ENCODE peak calls at places on chromosomes 5 and 9, in nine cellular contexts. Q is AG08395; I is right lobe of liver; K is astrocyte; X is smooth muscle cell of the brain vasculature; M is hippocampal formation; N is mucosa of descending colon; R is ovary; F is stimulated activated CD8-positive, alpha-beta memory T cell treated with anti-CD3 and anti-CD28 coated beads, Interleukin-4, amount 100 ng/mL, for 24 hours. T is an unnamed sample.

GRCh38 chr9:72586388-72587160 is 65.2 kb downstream of the TMC1 start:
- DNase-seq in R (no peak), X (no peak), I (peak), K (peak), N (no peak), M (peak), Q (peak), F (no peak), T (no peak)

GRCh38 chr5:80128129-80128528 is 93.0 kb downstream of the THBS4 start:
- DNase-seq in R (no peak), I (no peak), M (no peak), N (no peak), X (no peak), K (peak), F (no peak), Q (no peak), T (no peak)

GRCh38 chr5:38497946-38498345 is 58.5 kb downstream of the LIFR start:
- DNase-seq in X (no peak), N (no peak), K (no peak), R (no peak), Q (peak), F (no peak), I (no peak), M (no peak), T (no peak)

GRCh38 chr9:129328357-129329103 is 150.5 kb upstream of the IER5L start:
- DNase-seq in R (peak), K (no peak), M (no peak), X (no peak), Q (no peak), I (no peak), N (no peak), F (peak), T (no peak)

GRCh38 chr9:100170085-100170484 is 71.0 kb downstream of the INVS start:
- DNase-seq in K (no peak), X (no peak), M (no peak), Q (no peak), R (no peak), N (no peak), F (no peak), I (no peak), T (no peak)

GRCh38 chr5:52051759-52052158 is 668.5 kb downstream of the ISL1 start:
- DNase-seq in Q (no peak), N (no peak), I (no peak), R (no peak), X (no peak), K (no peak), M (no peak), F (no peak), T (no peak)

GRCh38 chr9:14033067-14033466 is 280.9 kb downstream of the NFIB start:
- DNase-seq in F (no peak), R (no peak), K (no peak), Q (no peak), X (no peak), N (no peak), I (no peak), M (no peak), T (no peak)

GRCh38 chr5:155943516-155944407 is 383.2 kb upstream of the SGCD start:
- DNase-seq in Q (peak), R (peak), X (no peak), M (peak), I (peak), K (peak), F (peak), N (no peak), T (peak)

GRCh38 chr5:128227984-128228383 is 144.4 kb downstream of the SLC12A2 start:
- DNase-seq in F (no peak), I (no peak), M (no peak), R (no peak), X (peak), Q (peak), N (no peak), K (peak), T (no peak)

GRCh38 chr5:159956074-159956473 is 39.8 kb downstream of the ADRA1B start:
- DNase-seq in K (no peak), N (no peak), I (no peak), Q (peak), X (no peak), F (no peak), M (no peak), R (no peak), T (no peak)

GRCh38 chr5:92580814-92581213 is 1000.2 kb downstream of the NR2F1-AS1 start:
- DNase-seq in N (no peak), I (no peak), X (no peak), K (no peak), M (no peak), Q (no peak), R (no peak), F (no peak), T (no peak)

GRCh38 chr5:137758121-137758520 is 4.0 kb upstream of the HNRNPA0 start:
- DNase-seq in F (no peak), M (no peak), X (no peak), K (no peak), Q (no peak), N (no peak), I (no peak), R (no peak), T (no peak)

GRCh38 chr5:6491548-6492290 is 43.1 kb downstream of the UBE2QL1 start:
- DNase-seq in I (no peak), R (no peak), Q (no peak), N (no peak), K (no peak), X (no peak), M (no peak), F (no peak), T (no peak)

GRCh38 chr5:80149161-80149609 is 106.7 kb downstream of the SERINC5 start:
- DNase-seq in R (no peak), M (peak), X (no peak), F (no peak), Q (no peak), I (no peak), N (no peak), K (no peak), T (no peak)

GRCh38 chr9:3962467-3962866 is 337.4 kb downstream of the GLIS3 start:
- DNase-seq in N (no peak), F (no peak), X (peak), I (no peak), K (peak), R (no peak), M (no peak), Q (peak), T (no peak)

GRCh38 chr9:88775559-88775958 is 215.7 kb upstream of the S1PR3 start:
- DNase-seq in Q (no peak), M (no peak), R (no peak), K (peak), X (no peak), I (no peak), N (no peak), F (no peak), T (no peak)

GRCh38 chr5:29794146-29794787 is 1399.2 kb upstream of the CDH6 start:
- DNase-seq in I (no peak), F (no peak), K (no peak), N (no peak), X (no peak), M (no peak), R (no peak), Q (no peak), T (no peak)

GRCh38 chr5:56763711-56764466 is 51.5 kb upstream of the MAP3K1 start:
- DNase-seq in X (peak), Q (peak), F (no peak), R (no peak), N (peak), K (peak), I (no peak), M (peak), T (peak)

GRCh38 chr9:123637940-123638634 is 282.1 kb downstream of the CRB2 start:
- DNase-seq in X (peak), K (peak), Q (no peak), N (no peak), F (no peak), I (no peak), R (no peak), M (no peak), T (no peak)

GRCh38 chr5:76660360-76660759 is 37.2 kb upstream of the F2RL2 start:
- DNase-seq in I (no peak), N (no peak), X (no peak), R (no peak), K (peak), Q (no peak), F (no peak), M (no peak), T (no peak)

GRCh38 chr5:1291611-1292080 is 3.2 kb downstream of the TERT start:
- DNase-seq in N (peak), R (peak), I (no peak), M (no peak), Q (no peak), F (no peak), X (no peak), K (no peak), T (no peak)

GRCh38 chr9:129582865-129583264 is 38.0 kb downstream of the C9orf50 start:
- DNase-seq in R (no peak), M (no peak), X (no peak), N (no peak), F (no peak), Q (no peak), K (no peak), I (no peak), T (no peak)

GRCh38 chr5:97923496-97923895 is 740.4 kb upstream of the RIOK2 start:
- DNase-seq in F (no peak), N (no peak), I (no peak), K (no peak), Q (no peak), M (no peak), R (no peak), X (no peak), T (no peak)

GRCh38 chr5:143213231-143213850 is 190.1 kb downstream of the NR3C1 start:
- DNase-seq in R (no peak), N (no peak), M (no peak), I (no peak), K (peak), F (no peak), Q (peak), X (no peak), T (no peak)

GRCh38 chr9:113298924-113299770 is 4.0 kb downstream of the RNF183 start:
- DNase-seq in R (no peak), F (no peak), Q (no peak), I (no peak), M (no peak), X (no peak), N (no peak), K (no peak), T (no peak)

GRCh38 chr5:97501286-97501964 is 318.4 kb upstream of the RIOK2 start:
- DNase-seq in R (no peak), Q (no peak), K (peak), N (no peak), M (no peak), I (no peak), X (no peak), F (no peak), T (no peak)

GRCh38 chr9:71629816-71630215 is 138.5 kb downstream of the CEMIP2 start:
- DNase-seq in R (no peak), F (no peak), X (no peak), M (no peak), N (no peak), I (no peak), K (no peak), Q (no peak), T (no peak)

GRCh38 chr5:108481355-108481931 is 99.5 kb upstream of the FBXL17 start:
- DNase-seq in M (peak), X (no peak), K (no peak), Q (peak), F (no peak), R (no peak), N (no peak), I (no peak), T (no peak)

GRCh38 chr9:130834371-130835311 is at the start of gene ABL1:
- DNase-seq in M (no peak), Q (peak), N (peak), K (peak), I (peak), F (peak), X (no peak), R (peak), T (peak)

GRCh38 chr5:172910828-172911627 is 48.2 kb upstream of the RPL26L1 start:
- DNase-seq in X (no peak), K (peak), Q (peak), F (no peak), N (peak), R (no peak), I (peak), M (no peak), T (no peak)

T was measured in germinal center.